ENCODE peak calls at places on chromosomes 3 and 15, in nine cellular contexts. G is gastrocnemius medialis, Z is fibroblast of pulmonary artery, T is fibroblast of mammary gland, D is AG09309, U is GM12865, X is psoas muscle, L is endodermal cell, M is PC-9. C is an unnamed sample.

GRCh38 chr3:14816359-14816758 is 2.4 kb upstream of the FGD5 start:
- DNase-seq in G (no peak), D (no peak), X (no peak), Z (no peak), T (no peak), M (no peak), U (no peak), L (no peak), C (no peak)

GRCh38 chr15:39904115-39904514 is 16.0 kb downstream of the GPR176 start:
- DNase-seq in M (no peak), Z (no peak), U (no peak), T (no peak), X (no peak), D (no peak), L (no peak), G (no peak), C (no peak)

GRCh38 chr3:74089854-74090253 is 465.1 kb upstream of the PDZRN3 start:
- DNase-seq in G (no peak), T (no peak), Z (no peak), D (no peak), X (no peak), L (no peak), U (no peak), M (no peak), C (peak)

GRCh38 chr3:15305366-15305844 is 27.0 kb downstream of the SH3BP5 start:
- DNase-seq in G (no peak), U (no peak), M (no peak), T (no peak), D (no peak), L (peak), X (no peak), Z (peak), C (peak)

GRCh38 chr15:70195808-70196304 is 98.1 kb upstream of the TLE3 start:
- DNase-seq in G (peak), D (peak), X (peak), T (peak), Z (peak), U (no peak), L (no peak), M (peak), C (peak)

GRCh38 chr3:69405067-69405466 is 19.2 kb upstream of the FRMD4B start:
- DNase-seq in M (no peak), T (no peak), D (no peak), X (no peak), Z (no peak), U (no peak), G (no peak), L (no peak), C (no peak)

GRCh38 chr15:66761723-66762595 is 59.9 kb downstream of the SMAD6 start:
- DNase-seq in D (no peak), L (no peak), U (no peak), M (no peak), T (peak), X (no peak), G (no peak), Z (peak), C (peak)

GRCh38 chr3:134312873-134313838 is 61.1 kb downstream of the AMOTL2 start:
- DNase-seq in U (no peak), D (no peak), T (peak), G (peak), Z (peak), M (peak), X (peak), L (peak), C (peak)

GRCh38 chr3:51670053-51670666 is 892 bp upstream of the TEX264 start:
- DNase-seq in L (no peak), T (no peak), Z (no peak), M (no peak), X (no peak), D (no peak), G (no peak), U (no peak), C (no peak)

GRCh38 chr15:75167588-75168076 is 34.0 kb upstream of the C15orf39 start:
- DNase-seq in G (no peak), U (no peak), D (no peak), X (no peak), Z (peak), L (no peak), M (no peak), T (peak), C (peak)

GRCh38 chr3:97612632-97613031 is 151.9 kb upstream of the ARL6 start:
- DNase-seq in D (no peak), T (no peak), G (no peak), X (no peak), L (no peak), U (no peak), Z (no peak), M (no peak), C (no peak)

GRCh38 chr3:192514081-192514753 is 213.1 kb downstream of the FGF12 start:
- DNase-seq in T (peak), L (peak), Z (peak), X (no peak), U (no peak), D (no peak), G (no peak), M (peak), C (peak)

GRCh38 chr3:122760457-122761271 is 33.0 kb downstream of the HSPBAP1 start:
- DNase-seq in M (peak), T (no peak), X (no peak), L (peak), G (no peak), D (no peak), U (no peak), Z (peak), C (peak)

GRCh38 chr3:193998628-193999027 is 137.3 kb upstream of the HES1 start:
- DNase-seq in M (no peak), T (no peak), U (no peak), D (no peak), L (peak), X (no peak), Z (no peak), G (no peak), C (no peak)

GRCh38 chr15:89379818-89380217 is 45.2 kb upstream of the POLG start:
- DNase-seq in U (no peak), L (peak), X (no peak), D (no peak), Z (no peak), G (no peak), T (no peak), M (peak), C (no peak)

GRCh38 chr3:184258926-184259325 is 2.4 kb downstream of the CAMK2N2 start:
- DNase-seq in G (no peak), L (no peak), M (no peak), U (no peak), X (no peak), Z (no peak), D (no peak), T (no peak), C (no peak)

GRCh38 chr15:79474252-79474651 is 42.1 kb downstream of the MINAR1 start:
- DNase-seq in D (peak), X (no peak), L (no peak), U (no peak), G (no peak), Z (peak), T (peak), M (no peak), C (peak)

GRCh38 chr3:8581806-8582436 is 62.7 kb downstream of the SSUH2 start:
- DNase-seq in U (no peak), G (no peak), Z (no peak), L (no peak), T (no peak), X (no peak), D (no peak), M (no peak), C (no peak)

GRCh38 chr3:126447456-126448106 is 28.1 kb downstream of the ZXDC start:
- DNase-seq in M (no peak), L (peak), D (no peak), X (no peak), G (no peak), U (no peak), T (no peak), Z (no peak), C (no peak)

GRCh38 chr3:14262867-14263266 is 84.2 kb downstream of the LSM3 start:
- DNase-seq in G (no peak), L (peak), Z (no peak), M (no peak), D (no peak), U (no peak), T (no peak), X (no peak), C (no peak)

GRCh38 chr15:38453971-38454686 is at the start of gene FAM98B:
- DNase-seq in T (peak), U (peak), D (peak), L (peak), M (peak), X (peak), Z (peak), G (peak), C (peak)

GRCh38 chr15:29014493-29014892 is 128.7 kb downstream of the APBA2 start:
- DNase-seq in D (no peak), T (no peak), M (no peak), G (no peak), U (no peak), Z (no peak), L (no peak), X (no peak), C (peak)

GRCh38 chr3:31213869-31214486 is 318.7 kb upstream of the STT3B start:
- DNase-seq in M (no peak), Z (no peak), L (no peak), X (no peak), U (peak), G (no peak), T (no peak), D (no peak), C (no peak)

GRCh38 chr3:17806876-17807275 is 64.4 kb upstream of the TBC1D5 start:
- DNase-seq in U (no peak), Z (no peak), G (no peak), D (no peak), T (no peak), M (no peak), L (no peak), X (no peak), C (no peak)

GRCh38 chr15:72562878-72563277 is 88.7 kb downstream of the ARIH1 start:
- DNase-seq in D (no peak), M (no peak), Z (no peak), T (peak), X (no peak), G (no peak), L (no peak), U (no peak), C (no peak)

GRCh38 chr3:69746119-69746518 is 6.9 kb downstream of the MITF start:
- DNase-seq in Z (no peak), X (no peak), D (no peak), G (no peak), L (no peak), U (no peak), T (peak), M (no peak), C (peak)

GRCh38 chr3:188707396-188708288 is 464.1 kb upstream of the TPRG1 start:
- DNase-seq in L (no peak), G (no peak), M (no peak), T (no peak), U (no peak), Z (peak), X (no peak), D (no peak), C (peak)

GRCh38 chr3:35965908-35966307 is 326.6 kb downstream of the ARPP21 start:
- DNase-seq in M (no peak), D (no peak), U (peak), Z (peak), T (peak), G (no peak), L (no peak), X (no peak), C (peak)

GRCh38 chr3:153084431-153084830 is 77.6 kb upstream of the RAP2B start:
- DNase-seq in D (no peak), X (no peak), M (no peak), U (no peak), T (no peak), G (no peak), Z (no peak), L (no peak), C (no peak)

GRCh38 chr3:79994397-79994796 is 226.6 kb upstream of the ROBO1 start:
- DNase-seq in U (no peak), M (no peak), T (no peak), D (no peak), L (no peak), Z (no peak), G (no peak), X (no peak), C (no peak)

GRCh38 chr3:143002083-143002712 is 828 bp downstream of the U2SURP start:
- DNase-seq in T (peak), Z (peak), X (no peak), L (no peak), D (no peak), M (no peak), U (peak), G (no peak), C (peak)

GRCh38 chr3:13717222-13717573 is 162.7 kb downstream of the WNT7A start:
- DNase-seq in M (no peak), X (no peak), G (no peak), T (no peak), U (no peak), L (no peak), Z (no peak), D (no peak), C (no peak)

DNA sequence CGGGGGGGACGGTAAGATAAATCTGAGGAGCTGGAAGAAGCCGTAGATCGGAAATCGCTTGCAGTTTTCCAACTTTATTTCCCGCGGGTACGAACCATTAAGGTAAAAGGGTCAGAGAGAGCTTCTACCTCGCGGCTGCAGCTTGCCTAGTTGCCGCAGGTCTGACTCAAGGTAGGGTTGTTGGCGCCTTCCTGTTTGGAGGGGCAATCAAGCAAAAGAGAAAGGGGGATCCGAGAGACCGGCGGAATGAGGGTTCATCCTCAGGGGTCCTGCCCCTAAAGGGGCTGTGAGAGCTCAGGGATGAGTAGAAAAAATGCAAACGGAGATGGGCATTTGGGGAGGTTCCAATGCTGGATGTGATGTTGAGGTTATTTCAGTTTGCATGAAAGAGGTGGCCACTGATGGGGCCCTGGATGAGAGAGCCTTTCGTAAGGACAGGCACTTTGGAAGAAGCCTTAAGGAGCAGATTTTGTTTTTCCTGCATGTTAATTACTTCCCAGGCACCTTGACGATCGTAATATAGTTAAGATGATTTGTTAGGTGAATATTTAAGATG is 265.4 kb downstream of the CGGBP1 start:
- DNase-seq in G (no peak), L (peak), X (no peak), M (no peak), U (no peak), D (no peak), T (no peak), Z (no peak), C (no peak)
- H3K4me3 ChIP-seq in G (peak), L (peak), X (peak), M (no peak), U (no peak), D (peak), T (no peak), Z (no peak), C (peak)

GRCh38 chr15:86229306-86229705 is 149.6 kb downstream of the AGBL1 start:
- DNase-seq in G (no peak), M (no peak), L (no peak), D (no peak), T (no peak), Z (no peak), U (no peak), X (no peak), C (no peak)

GRCh38 chr15:86235667-86236066 is 156.0 kb downstream of the AGBL1 start:
- DNase-seq in M (no peak), G (no peak), U (no peak), X (no peak), Z (no peak), L (no peak), D (no peak), T (no peak), C (no peak)

GRCh38 chr15:86236721-86237121 is 157.1 kb downstream of the AGBL1 start:
- DNase-seq in U (no peak), G (no peak), T (no peak), X (no peak), Z (no peak), D (no peak), L (peak), M (no peak), C (no peak)

GRCh38 chr15:86229966-86230365 is 150.3 kb downstream of the AGBL1 start:
- DNase-seq in G (no peak), Z (no peak), U (no peak), L (no peak), T (no peak), M (no peak), X (no peak), D (no peak), C (no peak)

GRCh38 chr15:86231864-86232801 is 152.5 kb downstream of the AGBL1 start:
- DNase-seq in G (no peak), L (peak), U (peak), Z (peak), T (peak), D (no peak), X (peak), M (no peak), C (peak)
- TF ChIP-seq CTCF in G (peak), L (peak), U (peak), Z (peak), T (peak), D (no peak), X (peak), M (peak), C (peak)

GRCh38 chr3:154431043-154431442 is 1.1 kb upstream of the GPR149 start:
- DNase-seq in L (no peak), G (no peak), X (no peak), Z (no peak), D (no peak), T (no peak), M (no peak), U (no peak), C (no peak)

GRCh38 chr3:154422694-154423093 is 7.3 kb downstream of the GPR149 start:
- DNase-seq in L (no peak), U (no peak), T (no peak), G (no peak), D (no peak), Z (no peak), M (no peak), X (no peak), C (no peak)

GRCh38 chr3:154430014-154430413 is at the start of gene GPR149:
- DNase-seq in M (no peak), X (no peak), G (no peak), Z (no peak), U (no peak), D (no peak), T (no peak), L (peak), C (no peak)

GRCh38 chr3:154427685-154428291 is 2.2 kb downstream of the GPR149 start:
- DNase-seq in D (no peak), G (no peak), Z (no peak), X (no peak), T (no peak), M (no peak), L (peak), U (no peak), C (no peak)

DNA sequence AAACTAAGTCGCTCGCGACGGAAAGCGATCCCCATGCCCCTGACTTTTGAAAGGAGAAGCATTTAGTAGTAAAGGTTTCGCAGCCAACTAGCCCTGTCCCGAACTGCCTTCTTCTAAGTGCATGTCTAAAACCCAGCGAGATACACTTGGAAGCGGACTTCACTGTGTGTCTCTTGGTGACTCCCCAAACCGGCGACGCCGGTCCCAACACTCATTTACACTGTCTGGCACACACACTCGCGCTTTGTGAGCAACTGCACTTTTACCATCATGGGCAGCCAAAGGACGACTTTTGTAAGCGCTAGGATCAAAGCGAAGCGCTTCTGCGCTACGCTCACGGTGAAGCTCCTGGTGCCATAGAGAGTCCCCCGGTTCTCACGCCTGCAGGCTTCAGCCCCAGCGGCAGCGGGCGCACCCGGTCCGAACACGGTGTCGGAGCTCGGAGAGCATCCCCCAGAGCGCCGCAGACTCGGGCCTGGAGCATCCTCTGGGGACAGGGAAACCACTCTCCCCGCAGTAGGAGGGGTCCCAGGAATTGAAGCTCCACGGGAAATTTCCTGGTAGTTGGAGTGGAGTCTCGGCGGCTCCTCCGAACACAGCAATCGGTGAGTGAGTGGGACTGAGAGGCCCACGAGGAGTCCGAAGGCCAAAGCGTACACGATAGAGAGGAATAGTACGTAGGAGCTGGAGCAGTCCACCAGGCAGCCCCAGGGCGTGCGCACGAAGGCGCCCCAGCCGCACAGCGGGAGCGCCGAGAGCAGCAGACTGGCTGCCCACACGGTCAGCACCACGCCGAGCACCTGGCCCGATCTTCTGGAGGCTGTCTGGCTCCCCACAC is 1.4 kb downstream of the GPR149 start:
- DNase-seq in L (peak), Z (peak), U (no peak), X (no peak), G (no peak), D (no peak), T (no peak), M (no peak), C (no peak)
- H3K4me3 ChIP-seq in L (peak), Z (no peak), U (no peak), X (peak), G (no peak), D (no peak), T (no peak), M (no peak), C (no peak)

DNA sequence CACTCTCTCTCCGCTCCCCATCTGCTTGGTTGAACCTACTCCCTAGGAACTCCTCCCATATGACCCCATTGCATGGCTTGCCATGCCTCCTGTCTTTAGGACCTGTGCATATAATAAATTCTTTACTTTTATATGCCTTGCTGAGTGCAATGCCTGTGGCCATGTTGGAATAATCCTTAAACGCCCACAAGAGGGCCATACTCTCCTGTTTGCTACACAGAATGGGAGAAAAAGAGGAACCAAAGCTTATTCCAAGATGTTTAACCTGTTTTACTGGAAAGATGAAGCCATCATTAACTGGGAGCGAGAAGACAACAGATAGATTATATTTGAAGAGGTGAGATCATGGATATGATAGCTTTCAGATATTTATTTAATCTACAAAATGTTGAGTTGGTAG is 1097.8 kb downstream of the NAALADL2 start:
- DNase-seq in T (no peak), D (peak), X (no peak), L (no peak), M (no peak), U (no peak), G (no peak), Z (peak), C (peak)
- TF ChIP-seq CTCF in T (peak), D (peak), X (no peak), L (peak), M (peak), U (no peak), G (no peak), Z (peak), C (peak)